ENCODE peak calls at places on chromosomes 3 and 15, in five cellular contexts. G is A549, S is endothelial cell of umbilical vein, W is HepG2, F is K562. K is an unnamed sample.
A peak's percentile ranks its signal among the peaks of the same experiment; 100 is the strongest.

GRCh38 chr15:100114100-100114499 is 227.7 kb downstream of the ADAMTS17 start:
- DNase-seq in G (no peak), S (peak; percentile 77), F (no peak), W (no peak), K (no peak)

GRCh38 chr3:184222521-184222920 is 6.9 kb upstream of the VWA5B2 start:
- DNase-seq in S (no peak), W (no peak), G (no peak), F (no peak), K (no peak)

GRCh38 chr3:186239321-186239720 is 122.7 kb downstream of the DGKG start:
- DNase-seq in S (no peak), F (no peak), W (no peak), G (peak; percentile 18), K (peak; percentile 45)

GRCh38 chr3:130905551-130905950 is 11.7 kb downstream of the ATP2C1 start:
- DNase-seq in W (no peak), F (no peak), G (peak; percentile 4), S (peak; percentile 7), K (peak; percentile 76)

GRCh38 chr3:9248232-9249191 is 934 bp downstream of the SRGAP3 start:
- DNase-seq in G (no peak), W (no peak), F (no peak), S (no peak), K (no peak)

GRCh38 chr3:132787616-132788015 is 65.4 kb upstream of the NPHP3 start:
- DNase-seq in G (no peak), W (no peak), S (peak; percentile 4), F (no peak), K (no peak)

GRCh38 chr3:159583662-159584061 is 405.0 kb upstream of the IL12A start:
- DNase-seq in S (no peak), F (no peak), W (no peak), G (no peak), K (no peak)

GRCh38 chr3:10762611-10763247 is 53.3 kb upstream of the SLC6A11 start:
- DNase-seq in S (no peak), F (no peak), G (no peak), W (no peak), K (no peak)

GRCh38 chr15:71679223-71680078 is 130.9 kb upstream of the NR2E3 start:
- DNase-seq in W (peak; percentile 40), S (peak; percentile 57), G (no peak), F (no peak), K (no peak)

GRCh38 chr3:174438501-174439156 is 420.5 kb upstream of the NAALADL2 start:
- DNase-seq in F (no peak), S (peak; percentile 43), G (no peak), W (no peak), K (no peak)

GRCh38 chr15:28933710-28934445 is 48.1 kb downstream of the APBA2 start:
- DNase-seq in W (peak; percentile 3), F (peak; percentile 72), G (no peak), S (no peak), K (no peak)

GRCh38 chr15:43511012-43511885 is 6.2 kb upstream of the MAP1A start:
- DNase-seq in G (peak; percentile 52), F (no peak), W (peak; percentile 20), S (no peak), K (peak; percentile 66)

GRCh38 chr3:169746924-169747323 is 17.9 kb downstream of the TERC start:
- DNase-seq in S (no peak), W (no peak), F (no peak), G (no peak), K (peak; percentile 11)

GRCh38 chr3:72722930-72723726 is 125.1 kb downstream of the SHQ1 start:
- DNase-seq in F (no peak), G (peak; percentile 26), W (no peak), S (peak; percentile 57), K (no peak)

GRCh38 chr3:121883507-121883906 is 10.7 kb upstream of the SLC15A2 start:
- DNase-seq in G (peak; percentile 35), W (peak; percentile 35), S (peak; percentile 44), F (peak; percentile 24), K (peak; percentile 56)

GRCh38 chr15:89947338-89947829 is 34.6 kb upstream of the ARPIN start:
- DNase-seq in S (no peak), F (no peak), W (no peak), G (no peak), K (no peak)

GRCh38 chr15:67097893-67098740 is 32.7 kb downstream of the SMAD3 start:
- DNase-seq in W (no peak), F (peak; percentile 76), S (no peak), G (no peak), K (peak; percentile 88)

GRCh38 chr3:4981688-4982494 is 2.7 kb downstream of the BHLHE40 start:
- DNase-seq in G (peak; percentile 90), F (no peak), W (peak; percentile 70), S (peak; percentile 72), K (peak; percentile 75)

GRCh38 chr3:12178091-12178820 is 19.5 kb upstream of the TIMP4 start:
- DNase-seq in W (no peak), G (no peak), F (no peak), S (peak; percentile 64), K (peak; percentile 39)

GRCh38 chr15:74025436-74025835 is 30.9 kb downstream of the PML start:
- DNase-seq in F (no peak), G (no peak), W (no peak), S (peak; percentile 70), K (no peak)

GRCh38 chr15:35394416-35394815 is 151.5 kb downstream of the DPH6 start:
- DNase-seq in F (no peak), W (no peak), G (no peak), S (no peak), K (peak; percentile 1)

GRCh38 chr3:102053375-102053989 is 204.2 kb downstream of the NFKBIZ start:
- DNase-seq in G (peak; percentile 47), F (no peak), W (no peak), S (peak; percentile 63), K (no peak)

GRCh38 chr3:10524799-10525301 is 19.5 kb upstream of the ATP2B2 start:
- DNase-seq in W (no peak), F (no peak), S (no peak), G (no peak), K (no peak)

GRCh38 chr3:127159547-127159946 is 33.4 kb upstream of the PRR23E start:
- DNase-seq in F (no peak), G (no peak), W (no peak), S (no peak), K (no peak)

GRCh38 chr15:99000001-99000590 is 7.5 kb downstream of the PGPEP1L start:
- DNase-seq in W (no peak), G (no peak), S (no peak), F (no peak), K (no peak)

GRCh38 chr3:126194713-126195305 is 14.4 kb upstream of the ALDH1L1 start:
- DNase-seq in S (no peak), W (no peak), G (peak; percentile 21), F (no peak), K (peak; percentile 8)

GRCh38 chr15:99603828-99604227 is 38.0 kb downstream of the MEF2A start:
- DNase-seq in G (no peak), F (no peak), S (peak; percentile 10), W (no peak), K (no peak)

GRCh38 chr3:39178553-39178952 is 13.8 kb downstream of the XIRP1 start:
- DNase-seq in S (peak; percentile 71), G (no peak), W (no peak), F (no peak), K (no peak)

GRCh38 chr3:29057326-29057725 is 223.5 kb upstream of the RBMS3 start:
- DNase-seq in S (no peak), F (no peak), G (no peak), W (no peak), K (no peak)

GRCh38 chr3:177300039-177300833 is 103.0 kb upstream of the TBL1XR1 start:
- DNase-seq in W (peak; percentile 49), F (no peak), G (peak; percentile 92), S (peak; percentile 38), K (peak; percentile 77)

GRCh38 chr3:41419809-41420208 is 220.5 kb downstream of the CTNNB1 start:
- DNase-seq in S (no peak), G (no peak), W (no peak), F (no peak), K (peak; percentile 6)

GRCh38 chr3:52172262-52172757 is 18.1 kb upstream of the POC1A start:
- DNase-seq in W (no peak), F (no peak), G (no peak), S (no peak), K (no peak)

GRCh38 chr15:101827257-101827656 is 15.3 kb downstream of the OR4F15 start:
- DNase-seq in F (no peak), S (no peak), G (no peak), W (no peak), K (no peak)

GRCh38 chr15:41581110-41581509 is 22.1 kb downstream of the TYRO3 start:
- DNase-seq in S (no peak), F (peak; percentile 27), W (no peak), G (peak; percentile 31), K (peak; percentile 37)

GRCh38 chr15:41583795-41584194 is 24.8 kb downstream of the TYRO3 start:
- DNase-seq in G (no peak), F (no peak), S (no peak), W (peak; percentile 62), K (no peak)

GRCh38 chr15:41584636-41585139 is 25.7 kb downstream of the TYRO3 start:
- DNase-seq in F (no peak), W (no peak), S (no peak), G (no peak), K (no peak)

GRCh38 chr15:41585140-41586047 is 26.4 kb downstream of the TYRO3 start:
- DNase-seq in G (peak; percentile 44), F (no peak), W (no peak), S (peak; percentile 73), K (peak; percentile 27)
- TF ChIP-seq CTCF in G (peak; percentile 24), F (no peak), W (peak; percentile 24), S (peak; percentile 32), K (no peak)

GRCh38 chr3:38138347-38139190 is at the start of gene MYD88:
- DNase-seq in G (peak; percentile 63), S (peak; percentile 74), F (peak; percentile 77), W (peak; percentile 63), K (peak; percentile 89)
- TF ChIP-seq POLR2A in G (peak; percentile 70), S (peak; percentile 69), F (peak; percentile 87), W (peak; percentile 70), K (peak; percentile 80)

GRCh38 chr15:46315540-46315939 is 680.7 kb downstream of the SQOR start:
- DNase-seq in G (no peak), S (no peak), F (no peak), W (no peak), K (no peak)

GRCh38 chr15:46316024-46316423 is 681.2 kb downstream of the SQOR start:
- DNase-seq in S (no peak), W (no peak), G (no peak), F (no peak), K (no peak)

GRCh38 chr15:46309914-46310313 is 675.1 kb downstream of the SQOR start:
- DNase-seq in W (no peak), S (no peak), G (no peak), F (no peak), K (no peak)

GRCh38 chr15:46312133-46312740 is 677.4 kb downstream of the SQOR start:
- DNase-seq in S (peak; percentile 71), F (peak; percentile 33), G (peak; percentile 44), W (peak; percentile 51), K (peak; percentile 64)
- TF ChIP-seq MYC in S (no peak), F (no peak), G (no peak), W (no peak), K (no peak)

DNA sequence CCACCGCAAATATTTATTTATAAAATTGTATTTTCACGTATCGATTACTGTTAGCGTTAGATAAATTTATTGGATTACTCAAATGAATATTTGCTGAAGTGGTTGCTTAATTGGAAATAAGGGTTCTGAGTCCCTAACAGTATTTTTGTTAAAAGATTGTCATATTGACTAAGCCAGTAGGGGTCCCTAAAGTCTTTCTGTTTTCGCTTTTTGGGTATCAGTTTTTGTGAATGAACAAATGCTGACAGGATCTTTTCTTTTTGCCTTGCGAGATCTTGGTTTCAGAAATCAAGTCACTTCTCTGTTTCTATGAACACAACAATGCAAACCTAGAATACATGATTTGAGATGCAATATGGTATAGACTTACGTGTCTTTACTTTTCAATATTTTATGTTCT is 7.1 kb downstream of the RAD51 start:
- DNase-seq in S (peak; percentile 43), G (no peak), W (peak; percentile 4), F (no peak), K (peak; percentile 36)
- TF ChIP-seq CTCF in S (peak; percentile 6), G (no peak), W (no peak), F (peak; percentile 31), K (no peak)

K was measured in NB4.